ENCODE peak calls at places on chromosomes 13 and 19, in eight cellular contexts. One of them, this sample, is unnamed.

GRCh38 chr19:44726465-44726864 is 22.0 kb upstream of the BCL3 start:
- DNase-seq in activated CD8-positive, alpha-beta T cell treated with anti-CD3 and anti-CD28 coated beads for 36 hours: no peak
- DNase-seq in stimulated activated CD8-positive, alpha-beta memory T cell treated with anti-CD3 and anti-CD28 coated beads, Interleukin-15, amount 100 ng/mL, for 24 hours: no peak
- DNase-seq in activated naive CD4-positive, alpha-beta T cell treated with Interleukin-2 at 50 U/mL for 16 hours: no peak
- DNase-seq in AG09309: no peak
- DNase-seq in EL: no peak
- DNase-seq in left cardiac atrium: no peak
- DNase-seq in smooth muscle cell of the brain vasculature: no peak
- DNase-seq in this sample: no peak

GRCh38 chr13:78177306-78177705 is 258.7 kb upstream of the EDNRB start:
- DNase-seq in AG09309: no peak
- DNase-seq in EL: no peak
- DNase-seq in activated CD8-positive, alpha-beta T cell treated with anti-CD3 and anti-CD28 coated beads for 36 hours: no peak
- DNase-seq in smooth muscle cell of the brain vasculature: no peak
- DNase-seq in left cardiac atrium: no peak
- DNase-seq in activated naive CD4-positive, alpha-beta T cell treated with Interleukin-2 at 50 U/mL for 16 hours: no peak
- DNase-seq in stimulated activated CD8-positive, alpha-beta memory T cell treated with anti-CD3 and anti-CD28 coated beads, Interleukin-15, amount 100 ng/mL, for 24 hours: no peak
- DNase-seq in this sample: no peak

GRCh38 chr13:113596321-113597200 is 12.0 kb downstream of the TFDP1 start:
- DNase-seq in smooth muscle cell of the brain vasculature: no peak
- DNase-seq in stimulated activated CD8-positive, alpha-beta memory T cell treated with anti-CD3 and anti-CD28 coated beads, Interleukin-15, amount 100 ng/mL, for 24 hours: no peak
- DNase-seq in left cardiac atrium: no peak
- DNase-seq in EL: no peak
- DNase-seq in activated naive CD4-positive, alpha-beta T cell treated with Interleukin-2 at 50 U/mL for 16 hours: no peak
- DNase-seq in AG09309: no peak
- DNase-seq in activated CD8-positive, alpha-beta T cell treated with anti-CD3 and anti-CD28 coated beads for 36 hours: no peak
- DNase-seq in this sample: no peak

GRCh38 chr19:33815410-33816340 is 19.0 kb downstream of the KCTD15 start:
- DNase-seq in stimulated activated CD8-positive, alpha-beta memory T cell treated with anti-CD3 and anti-CD28 coated beads, Interleukin-15, amount 100 ng/mL, for 24 hours: no peak
- DNase-seq in AG09309: no peak
- DNase-seq in activated CD8-positive, alpha-beta T cell treated with anti-CD3 and anti-CD28 coated beads for 36 hours: no peak
- DNase-seq in left cardiac atrium: no peak
- DNase-seq in EL: peak; percentile 32
- DNase-seq in smooth muscle cell of the brain vasculature: no peak
- DNase-seq in activated naive CD4-positive, alpha-beta T cell treated with Interleukin-2 at 50 U/mL for 16 hours: no peak
- DNase-seq in this sample: no peak

GRCh38 chr19:16073988-16074387 is 2.3 kb upstream of the TPM4 start:
- DNase-seq in activated CD8-positive, alpha-beta T cell treated with anti-CD3 and anti-CD28 coated beads for 36 hours: no peak
- DNase-seq in EL: no peak
- DNase-seq in activated naive CD4-positive, alpha-beta T cell treated with Interleukin-2 at 50 U/mL for 16 hours: no peak
- DNase-seq in stimulated activated CD8-positive, alpha-beta memory T cell treated with anti-CD3 and anti-CD28 coated beads, Interleukin-15, amount 100 ng/mL, for 24 hours: no peak
- DNase-seq in left cardiac atrium: no peak
- DNase-seq in smooth muscle cell of the brain vasculature: no peak
- DNase-seq in AG09309: no peak
- DNase-seq in this sample: no peak

GRCh38 chr13:64672751-64673150 is 2557.4 kb downstream of the PCDH9 start:
- DNase-seq in activated CD8-positive, alpha-beta T cell treated with anti-CD3 and anti-CD28 coated beads for 36 hours: no peak
- DNase-seq in EL: no peak
- DNase-seq in left cardiac atrium: no peak
- DNase-seq in activated naive CD4-positive, alpha-beta T cell treated with Interleukin-2 at 50 U/mL for 16 hours: no peak
- DNase-seq in AG09309: no peak
- DNase-seq in stimulated activated CD8-positive, alpha-beta memory T cell treated with anti-CD3 and anti-CD28 coated beads, Interleukin-15, amount 100 ng/mL, for 24 hours: no peak
- DNase-seq in smooth muscle cell of the brain vasculature: no peak
- DNase-seq in this sample: no peak

GRCh38 chr19:14149509-14149994 is 13.2 kb upstream of the ASF1B start:
- DNase-seq in activated naive CD4-positive, alpha-beta T cell treated with Interleukin-2 at 50 U/mL for 16 hours: peak; percentile 54
- DNase-seq in EL: no peak
- DNase-seq in activated CD8-positive, alpha-beta T cell treated with anti-CD3 and anti-CD28 coated beads for 36 hours: peak; percentile 61
- DNase-seq in stimulated activated CD8-positive, alpha-beta memory T cell treated with anti-CD3 and anti-CD28 coated beads, Interleukin-15, amount 100 ng/mL, for 24 hours: no peak
- DNase-seq in smooth muscle cell of the brain vasculature: no peak
- DNase-seq in AG09309: no peak
- DNase-seq in left cardiac atrium: peak; percentile 89
- DNase-seq in this sample: no peak

GRCh38 chr13:39452412-39452811 is 150.6 kb downstream of the LHFPL6 start:
- DNase-seq in activated naive CD4-positive, alpha-beta T cell treated with Interleukin-2 at 50 U/mL for 16 hours: no peak
- DNase-seq in activated CD8-positive, alpha-beta T cell treated with anti-CD3 and anti-CD28 coated beads for 36 hours: no peak
- DNase-seq in left cardiac atrium: no peak
- DNase-seq in AG09309: no peak
- DNase-seq in EL: peak; percentile 5
- DNase-seq in stimulated activated CD8-positive, alpha-beta memory T cell treated with anti-CD3 and anti-CD28 coated beads, Interleukin-15, amount 100 ng/mL, for 24 hours: no peak
- DNase-seq in smooth muscle cell of the brain vasculature: no peak
- DNase-seq in this sample: no peak